ENCODE peak calls at places on chromosomes 1 and 21, in ten cellular contexts. S is heart right ventricle; P is stomach; A is thyroid gland; Q is GM23338; U is psoas muscle; B is IMR-90; F is breast epithelium; N is naive thymus-derived CD4-positive, alpha-beta T cell; C is PC-3. M is an unnamed sample.

GRCh38 chr1:228462560-228462959 is 24.6 kb upstream of the RNF187 start:
- DNase-seq in N (no peak), P (no peak), B (no peak), Q (no peak), S (no peak), C (no peak), A (no peak), U (no peak), F (no peak), M (no peak)

GRCh38 chr1:34128186-34128889 is 36.7 kb downstream of the CSMD2 start:
- DNase-seq in C (no peak), Q (no peak), S (no peak), A (no peak), N (no peak), F (no peak), U (no peak), B (no peak), P (no peak), M (peak; percentile 62)

GRCh38 chr1:17250601-17251000 is 1.7 kb downstream of the PADI3 start:
- DNase-seq in U (no peak), C (peak; percentile 92), S (no peak), B (no peak), F (peak; percentile 87), Q (no peak), N (no peak), P (no peak), A (no peak), M (no peak)

GRCh38 chr1:150575072-150575489 is 4.3 kb downstream of the MCL1 start:
- DNase-seq in A (no peak), U (no peak), S (no peak), C (no peak), N (no peak), Q (no peak), B (no peak), P (no peak), F (no peak), M (peak; percentile 29)

GRCh38 chr21:26982767-26983166 is 15.9 kb upstream of the ADAMTS5 start:
- DNase-seq in N (no peak), P (no peak), B (peak; percentile 63), F (no peak), A (peak; percentile 73), C (peak; percentile 75), U (no peak), S (no peak), Q (peak; percentile 3), M (peak; percentile 70)

GRCh38 chr1:117671781-117672501 is 66.1 kb downstream of the TENT5C start:
- DNase-seq in U (peak; percentile 76), S (peak; percentile 64), C (no peak), B (no peak), F (no peak), Q (peak; percentile 51), P (peak; percentile 80), N (no peak), A (peak; percentile 64), M (peak; percentile 49)

GRCh38 chr1:192516776-192517297 is 58.7 kb upstream of the RGS1 start:
- DNase-seq in S (no peak), P (no peak), N (peak; percentile 90), A (no peak), C (peak; percentile 66), F (no peak), B (no peak), Q (no peak), U (no peak), M (no peak)

GRCh38 chr1:43549921-43550597 is 19.4 kb downstream of the PTPRF start:
- DNase-seq in F (peak; percentile 96), N (no peak), P (peak; percentile 95), B (no peak), Q (peak; percentile 97), A (peak; percentile 97), C (peak; percentile 90), S (no peak), U (no peak), M (no peak)

GRCh38 chr1:76659171-76659940 is 207.9 kb upstream of the ST6GALNAC5 start:
- DNase-seq in Q (no peak), A (no peak), P (no peak), C (peak; percentile 11), N (no peak), S (no peak), U (no peak), F (no peak), B (no peak), M (no peak)

GRCh38 chr1:3778590-3779264 is 6.2 kb downstream of the SMIM1 start:
- DNase-seq in C (no peak), A (no peak), Q (no peak), B (no peak), U (no peak), N (no peak), F (no peak), P (no peak), S (no peak), M (no peak)

GRCh38 chr1:238257018-238257417 is 366.3 kb upstream of the ZP4 start:
- DNase-seq in U (no peak), S (no peak), C (no peak), F (no peak), P (no peak), N (no peak), A (no peak), Q (no peak), B (no peak), M (peak; percentile 1)

GRCh38 chr21:38986460-38987395 is 181.0 kb downstream of the ETS2 start:
- DNase-seq in P (no peak), F (no peak), U (no peak), C (no peak), A (no peak), N (no peak), S (no peak), Q (no peak), B (no peak), M (no peak)

GRCh38 chr21:38985423-38986378 is 180.0 kb downstream of the ETS2 start:
- DNase-seq in C (no peak), B (peak; percentile 93), Q (no peak), N (no peak), S (peak; percentile 75), U (peak; percentile 67), F (peak; percentile 87), P (peak; percentile 30), A (peak; percentile 92), M (peak; percentile 99)

GRCh38 chr21:38984568-38984967 is 178.8 kb downstream of the ETS2 start:
- DNase-seq in U (no peak), F (no peak), N (no peak), P (no peak), B (no peak), Q (no peak), C (no peak), S (no peak), A (no peak), M (no peak)

GRCh38 chr21:38983560-38983959 is 177.8 kb downstream of the ETS2 start:
- DNase-seq in F (no peak), B (no peak), U (no peak), S (no peak), A (no peak), N (no peak), P (no peak), C (no peak), Q (no peak), M (no peak)

DNA sequence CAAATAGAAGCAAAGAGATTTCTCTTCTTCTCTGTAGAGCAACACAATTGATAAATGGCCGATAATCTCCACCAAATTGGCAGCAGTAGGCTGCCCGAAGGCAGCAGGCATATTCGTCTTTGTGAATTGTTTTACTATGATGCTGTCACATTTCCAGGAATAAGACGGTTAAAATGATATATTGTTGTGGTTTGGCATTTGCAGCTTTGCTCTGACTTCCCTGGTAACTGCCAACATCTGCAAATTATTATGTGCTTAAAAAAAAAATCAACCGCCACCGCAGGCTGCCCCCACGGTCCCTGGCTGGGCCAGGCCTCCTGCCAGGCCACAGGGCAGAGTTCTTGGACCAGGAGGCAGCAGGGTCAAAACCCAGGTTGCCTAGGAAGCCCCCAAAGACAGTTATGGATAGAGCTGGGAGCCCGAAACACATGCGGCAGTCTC is 179.3 kb downstream of the ETS2 start:
- DNase-seq in S (no peak), U (no peak), N (no peak), F (no peak), A (no peak), B (peak; percentile 86), P (no peak), Q (no peak), C (no peak), M (peak; percentile 89)
- H3K4me1 ChIP-seq in S (peaks cover 54% of the 10 kb centered on the region), U (peaks cover 60% of the 10 kb centered on the region), N (no peaks in the 10 kb centered on the region), F (peaks cover 10% of the 10 kb centered on the region), A (peaks cover 68% of the 10 kb centered on the region), B (peaks cover 29% of the 10 kb centered on the region), P (peaks cover 57% of the 10 kb centered on the region), Q (peaks cover 40% of the 10 kb centered on the region), C (peaks cover 9% of the 10 kb centered on the region), M (peaks cover 19% of the 10 kb centered on the region)

DNA sequence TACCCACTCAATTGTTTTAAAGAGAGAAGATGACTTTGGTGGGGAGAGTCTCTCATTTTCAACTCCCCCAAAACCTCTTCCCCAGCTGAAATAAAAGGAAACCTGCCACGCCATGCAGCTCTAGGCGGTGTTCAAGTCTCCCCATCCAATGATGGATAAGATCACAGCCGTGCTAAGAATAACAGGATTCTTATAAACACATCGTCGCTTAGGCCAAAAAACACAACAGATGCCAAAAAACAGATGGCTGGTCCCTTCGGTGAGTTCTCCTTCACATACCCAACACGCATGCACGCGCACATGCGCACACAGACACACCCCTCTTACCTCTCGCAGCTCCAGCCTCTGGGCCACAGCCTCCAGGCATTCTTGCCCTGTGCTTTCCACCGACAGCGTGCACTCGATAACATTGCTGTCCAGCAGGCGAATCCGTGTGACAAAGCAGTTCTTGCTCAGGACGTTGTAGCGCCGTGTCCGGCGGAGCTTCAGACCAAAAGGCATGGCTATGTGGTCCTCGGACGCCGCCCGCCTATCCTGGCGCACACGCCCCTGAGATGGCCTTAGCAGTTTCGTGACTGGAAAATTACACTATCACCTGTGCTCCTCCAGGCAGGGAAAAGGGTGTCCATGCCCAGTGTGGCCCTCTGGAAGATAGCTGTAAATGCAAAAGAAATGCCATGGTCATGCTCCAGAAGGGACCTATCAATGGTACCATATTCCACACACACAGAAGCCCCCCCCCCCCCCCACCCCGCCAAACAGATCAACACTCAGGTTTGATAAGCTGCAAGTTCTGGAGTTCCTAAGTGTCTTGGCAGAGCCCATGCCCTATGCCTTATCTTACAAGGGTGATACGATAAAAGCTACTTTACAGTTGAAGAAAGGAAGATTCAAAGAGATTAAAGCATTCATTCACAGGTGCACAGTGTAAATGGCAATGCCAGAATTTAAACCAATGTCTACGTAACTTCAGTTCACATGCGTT is 86.8 kb downstream of the PTPN14 start:
- DNase-seq in A (peak; percentile 42), S (no peak), C (no peak), N (no peak), F (no peak), Q (no peak), U (no peak), B (no peak), P (no peak), M (no peak)
- H3K27me3 ChIP-seq in A (no peaks in the 10 kb centered on the region), S (no peaks in the 10 kb centered on the region), C (no peaks in the 10 kb centered on the region), N (no peaks in the 10 kb centered on the region), F (no peaks in the 10 kb centered on the region), Q (no peaks in the 10 kb centered on the region), U (no peaks in the 10 kb centered on the region), B (no peaks in the 10 kb centered on the region), P (no peaks in the 10 kb centered on the region), M (no peaks in the 10 kb centered on the region)

GRCh38 chr21:42671778-42672593 is 18.6 kb downstream of the PDE9A start:
- DNase-seq in C (peak; percentile 87), N (no peak), A (no peak), Q (no peak), F (no peak), P (no peak), B (no peak), U (no peak), S (no peak), M (no peak)
- H3K4me1 ChIP-seq in C (peaks cover 33% of the 10 kb centered on the region), N (peaks cover 7% of the 10 kb centered on the region), A (peaks cover 6% of the 10 kb centered on the region), Q (peaks cover 30% of the 10 kb centered on the region), F (peaks cover 6% of the 10 kb centered on the region), P (peaks cover 68% of the 10 kb centered on the region), B (peaks cover 2% of the 10 kb centered on the region), U (no peaks in the 10 kb centered on the region), S (peaks cover 16% of the 10 kb centered on the region), M (no peaks in the 10 kb centered on the region)

GRCh38 chr1:39673215-39673614 is 1.3 kb upstream of the NT5C1A start:
- DNase-seq in N (no peak), Q (no peak), B (no peak), F (no peak), S (no peak), C (no peak), A (no peak), P (no peak), U (no peak), M (no peak)
- H3K27me3 ChIP-seq in N (no peaks in the 10 kb centered on the region), Q (peaks cover 98% of the 10 kb centered on the region), B (peaks cover 75% of the 10 kb centered on the region), F (no peaks in the 10 kb centered on the region), S (peaks cover 12% of the 10 kb centered on the region), C (peaks cover 21% of the 10 kb centered on the region), A (no peaks in the 10 kb centered on the region), P (peaks cover 20% of the 10 kb centered on the region), U (no peaks in the 10 kb centered on the region), M (peaks cover 43% of the 10 kb centered on the region)

M was measured in GM23248.